ENCODE peak calls at places on chromosomes 7 and 10, in ten cellular contexts. L is colonic mucosa, C is neural progenitor cell, T is H1, A is PC-3, S is IMR-90, H is mammary epithelial cell, Q is SK-N-SH, N is MM.1S, W is HCT116. K is an unnamed sample.

GRCh38 chr7:64665980-64666674 is at the start of gene ZNF107:
- DNase-seq in T (peak), C (peak), A (peak), W (peak), L (peak), Q (peak), S (peak), H (peak), N (peak), K (peak)

GRCh38 chr7:131105803-131106680 is 221.6 kb upstream of the MKLN1 start:
- DNase-seq in W (no peak), Q (peak), C (peak), A (peak), S (peak), T (no peak), L (peak), H (peak), N (peak), K (peak)

GRCh38 chr10:13120786-13121499 is 21.0 kb downstream of the OPTN start:
- DNase-seq in L (no peak), T (no peak), H (no peak), C (no peak), A (no peak), Q (no peak), S (no peak), N (no peak), W (no peak), K (peak)

GRCh38 chr7:48188776-48189520 is 17.7 kb downstream of the ABCA13 start:
- DNase-seq in T (no peak), H (peak), Q (no peak), S (no peak), N (no peak), A (no peak), L (no peak), W (no peak), C (no peak), K (no peak)

GRCh38 chr7:151822541-151823181 is 54.3 kb downstream of the PRKAG2 start:
- DNase-seq in H (no peak), L (no peak), T (no peak), W (no peak), Q (no peak), S (no peak), C (no peak), A (no peak), N (no peak), K (no peak)

GRCh38 chr7:26853788-26854393 is 10.5 kb downstream of the SKAP2 start:
- DNase-seq in Q (peak), W (peak), A (peak), N (peak), L (no peak), S (peak), C (peak), T (no peak), H (peak), K (peak)

GRCh38 chr10:68348265-68348741 is 15.6 kb upstream of the PBLD start:
- DNase-seq in L (peak), W (peak), T (no peak), N (peak), S (peak), H (peak), C (peak), A (peak), Q (peak), K (peak)

GRCh38 chr10:43857206-43857952 is 208.7 kb upstream of the ZNF32 start:
- DNase-seq in C (no peak), S (peak), Q (peak), N (no peak), L (no peak), H (peak), W (no peak), A (peak), T (no peak), K (peak)

GRCh38 chr10:7541137-7542087 is 125.4 kb downstream of the ITIH5 start:
- DNase-seq in C (peak), N (no peak), L (peak), H (no peak), S (peak), Q (no peak), T (peak), A (no peak), W (no peak), K (peak)

GRCh38 chr10:85187047-85187446 is 858.7 kb downstream of the CCSER2 start:
- DNase-seq in C (no peak), L (no peak), Q (no peak), H (no peak), A (no peak), W (no peak), T (no peak), N (no peak), S (no peak), K (no peak)

GRCh38 chr10:103254538-103255325 is 9.0 kb downstream of the RPEL1 start:
- DNase-seq in Q (no peak), W (peak), T (no peak), A (peak), H (peak), C (no peak), L (no peak), S (peak), N (no peak), K (peak)

GRCh38 chr7:77867208-77867915 is 68.8 kb downstream of the PHTF2 start:
- DNase-seq in A (peak), Q (no peak), N (no peak), H (no peak), T (no peak), S (peak), L (no peak), W (no peak), C (no peak), K (peak)

GRCh38 chr7:127833641-127834040 is 181.6 kb downstream of the SND1 start:
- DNase-seq in Q (no peak), T (no peak), S (peak), A (no peak), H (no peak), L (no peak), C (no peak), N (no peak), W (no peak), K (peak)

GRCh38 chr10:43823237-43823605 is 174.5 kb upstream of the ZNF32 start:
- DNase-seq in S (no peak), H (no peak), W (no peak), A (no peak), C (no peak), L (no peak), T (no peak), N (no peak), Q (no peak), K (peak)

GRCh38 chr10:102121739-102122372 is 1.7 kb upstream of the LDB1 start:
- DNase-seq in T (no peak), A (no peak), L (no peak), H (no peak), Q (peak), S (peak), W (no peak), C (peak), N (no peak), K (peak)

GRCh38 chr10:60989400-60989876 is 45.5 kb upstream of the RHOBTB1 start:
- DNase-seq in A (peak), L (no peak), S (no peak), H (no peak), W (no peak), C (no peak), T (no peak), N (no peak), Q (no peak), K (no peak)

DNA sequence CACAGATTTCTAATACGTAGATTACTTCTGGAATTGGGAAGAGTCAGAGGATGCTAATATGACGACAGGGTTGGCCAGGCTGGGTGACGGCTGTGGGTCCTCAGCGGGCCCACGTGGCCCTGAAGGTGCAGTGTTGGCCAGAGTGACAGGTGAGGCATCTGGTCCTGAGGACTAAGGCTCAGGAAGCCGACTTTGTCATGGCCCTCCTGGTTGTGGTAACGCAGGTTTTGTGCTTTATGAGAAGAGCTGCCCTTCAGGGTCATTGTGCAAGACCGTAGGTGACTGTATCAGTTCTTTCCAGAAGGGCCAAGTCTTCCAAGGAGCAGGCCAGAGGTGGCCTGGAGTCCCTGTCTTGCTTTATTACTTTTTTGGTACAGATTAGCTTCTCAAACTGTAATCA is 2.5 kb downstream of the EIF3B start:
- DNase-seq in H (peak), A (peak), T (no peak), N (no peak), S (no peak), W (no peak), L (no peak), Q (no peak), C (no peak), K (peak)
- H3K4me3 ChIP-seq in H (no peak), A (peak), T (no peak), N (no peak), S (no peak), W (no peak), L (no peak), Q (no peak), C (no peak), K (peak)

DNA sequence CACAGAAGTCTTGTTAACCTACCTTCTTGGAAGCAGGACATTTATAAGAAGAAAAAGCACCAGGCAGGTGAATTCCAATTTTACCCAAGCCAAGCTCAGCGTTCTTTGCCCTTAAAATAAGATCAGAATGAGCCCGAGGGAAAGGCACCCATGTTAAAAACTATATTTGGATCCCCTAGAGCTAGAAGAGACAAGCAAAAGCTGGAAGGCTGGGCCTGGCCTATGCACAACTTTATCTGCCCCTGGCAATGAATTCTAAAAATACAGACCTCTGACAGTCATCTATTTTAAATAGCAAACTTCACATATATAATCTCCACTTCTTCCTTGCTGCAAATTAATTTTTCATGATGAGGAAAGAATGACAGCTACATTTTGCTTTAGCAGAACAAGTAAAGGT is 180.9 kb downstream of the FGFR2 start:
- DNase-seq in W (no peak), S (no peak), T (no peak), L (no peak), A (no peak), H (no peak), Q (no peak), C (no peak), N (no peak), K (no peak)
- H3K9ac ChIP-seq in W (no peak), S (no peak), T (no peak), L (no peak), A (no peak), H (no peak), Q (no peak), C (no peak), N (no peak), K (no peak)

GRCh38 chr10:19970707-19971106 is 154.5 kb downstream of the PLXDC2 start:
- DNase-seq in Q (no peak), L (no peak), C (no peak), H (no peak), W (no peak), T (no peak), A (no peak), S (no peak), N (no peak), K (no peak)

GRCh38 chr10:19974554-19974953 is 158.3 kb downstream of the PLXDC2 start:
- DNase-seq in L (no peak), A (no peak), W (no peak), N (no peak), T (no peak), S (no peak), Q (no peak), H (no peak), C (no peak), K (no peak)

GRCh38 chr10:19968745-19969144 is 152.5 kb downstream of the PLXDC2 start:
- DNase-seq in L (no peak), C (no peak), Q (peak), H (no peak), W (no peak), A (no peak), S (no peak), T (no peak), N (no peak), K (no peak)

GRCh38 chr10:19974138-19974537 is 157.9 kb downstream of the PLXDC2 start:
- DNase-seq in L (no peak), S (no peak), Q (no peak), C (no peak), W (no peak), N (no peak), T (no peak), H (no peak), A (no peak), K (no peak)

DNA sequence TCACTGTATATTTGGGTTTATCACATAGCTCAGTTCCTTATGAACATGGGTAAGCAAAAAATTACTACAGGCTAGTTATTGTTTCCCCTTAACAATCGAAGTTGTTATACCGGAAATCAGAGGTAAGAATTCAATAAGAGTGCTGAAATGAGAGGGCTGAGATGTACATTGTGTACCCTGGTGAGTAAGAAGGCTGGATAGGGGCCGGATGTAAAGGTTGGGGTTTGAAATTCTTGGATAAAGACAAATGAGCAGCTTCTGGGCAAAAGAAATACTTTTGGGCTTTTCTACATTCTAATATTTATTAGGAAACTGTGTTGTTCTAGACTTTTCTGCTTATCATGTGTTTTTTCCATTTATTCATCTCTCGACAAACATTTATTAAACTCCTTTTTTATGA is 155.1 kb downstream of the PLXDC2 start:
- DNase-seq in H (peak), A (no peak), T (no peak), S (no peak), N (no peak), C (no peak), Q (no peak), W (no peak), L (no peak), K (no peak)
- H3K4me3 ChIP-seq in H (no peak), A (no peak), T (no peak), S (no peak), N (no peak), C (no peak), Q (no peak), W (no peak), L (no peak), K (no peak)

GRCh38 chr10:73954737-73955136 is 43.2 kb upstream of the VCL start:
- DNase-seq in H (no peak), A (no peak), T (no peak), N (no peak), C (no peak), S (no peak), Q (no peak), L (no peak), W (no peak), K (no peak)
- H3K9ac ChIP-seq in H (no peak), A (no peak), T (no peak), N (no peak), C (no peak), S (no peak), Q (no peak), L (no peak), W (no peak), K (no peak)

DNA sequence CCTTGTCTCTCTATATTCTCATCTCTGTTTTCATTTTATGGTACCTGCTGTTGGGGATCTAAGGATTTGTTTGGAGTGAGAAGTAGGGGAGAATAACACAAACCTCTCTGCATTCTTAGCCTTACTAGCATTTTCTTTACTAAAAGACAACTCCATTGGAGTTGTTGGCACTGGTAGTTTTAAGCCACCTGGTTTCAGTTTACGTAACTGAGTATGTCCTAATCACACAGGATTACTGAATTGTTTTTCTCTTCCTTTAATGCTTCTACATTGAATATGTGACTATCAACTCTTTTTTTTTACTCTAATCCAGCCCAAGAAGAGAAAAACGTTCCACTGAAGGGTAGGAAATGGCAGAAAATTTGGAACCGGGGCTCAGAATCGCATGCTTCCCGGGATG is 30.0 kb upstream of the TRIL start:
- DNase-seq in Q (no peak), N (no peak), W (no peak), H (no peak), T (no peak), S (peak), A (no peak), L (no peak), C (no peak), K (peak)
- H3K4me3 ChIP-seq in Q (no peak), N (no peak), W (no peak), H (no peak), T (no peak), S (no peak), A (no peak), L (no peak), C (no peak), K (peak)

K was measured in adipocyte.